ENCODE peak calls at places on chromosomes 2 and 18, in five cellular contexts. H, V, X, U and A are unnamed samples.

GRCh38 chr18:55401638-55402191 is 186.3 kb downstream of the TCF4 start:
- DNase-seq in H (no peak), V (peak; percentile 56), X (no peak), U (no peak), A (peak; percentile 51)

GRCh38 chr18:54958711-54959625 is at the start of gene CCDC68:
- DNase-seq in H (no peak), V (peak; percentile 60), X (no peak), U (no peak), A (no peak)

GRCh38 chr2:192749606-192750200 is 555.0 kb upstream of the TMEFF2 start:
- DNase-seq in H (no peak), V (no peak), X (peak; percentile 2), U (no peak), A (no peak)

GRCh38 chr2:75582840-75583239 is 22.1 kb upstream of the EVA1A start:
- DNase-seq in H (no peak), V (no peak), X (peak; percentile 31), U (no peak), A (no peak)

GRCh38 chr18:21706386-21706865 is 1.9 kb upstream of the ABHD3 start:
- DNase-seq in H (no peak), V (no peak), X (no peak), U (no peak), A (no peak)

GRCh38 chr2:181275643-181276070 is 181.5 kb upstream of the ITGA4 start:
- DNase-seq in H (no peak), V (peak; percentile 13), X (no peak), U (no peak), A (no peak)

GRCh38 chr2:129296401-129297343 is 682.8 kb upstream of the RAB6C start:
- DNase-seq in H (no peak), V (no peak), X (no peak), U (no peak), A (no peak)

GRCh38 chr18:54392621-54393023 is 34.9 kb downstream of the C18orf54 start:
- DNase-seq in H (peak; percentile 25), V (no peak), X (peak; percentile 44), U (no peak), A (peak; percentile 27)

GRCh38 chr2:208643145-208643544 is 236.6 kb downstream of the PTH2R start:
- DNase-seq in H (no peak), V (no peak), X (no peak), U (no peak), A (no peak)

GRCh38 chr2:192487636-192488035 is 292.9 kb upstream of the TMEFF2 start:
- DNase-seq in H (no peak), V (no peak), X (no peak), U (no peak), A (no peak)

GRCh38 chr18:23207191-23207955 is 72.1 kb downstream of the CABLES1 start:
- DNase-seq in H (no peak), V (no peak), X (no peak), U (no peak), A (no peak)

GRCh38 chr2:99735753-99736152 is 245.9 kb upstream of the REV1 start:
- DNase-seq in H (no peak), V (no peak), X (no peak), U (no peak), A (no peak)

GRCh38 chr18:53509886-53510285 is 714.6 kb downstream of the MBD2 start:
- DNase-seq in H (no peak), V (no peak), X (no peak), U (no peak), A (no peak)

GRCh38 chr18:5467666-5468065 is 76.1 kb downstream of the EPB41L3 start:
- DNase-seq in H (no peak), V (no peak), X (no peak), U (no peak), A (no peak)

GRCh38 chr18:79606621-79607331 is 72.8 kb upstream of the CTDP1 start:
- DNase-seq in H (no peak), V (no peak), X (no peak), U (peak; percentile 52), A (no peak)

GRCh38 chr18:77597726-77598125 is 348.1 kb downstream of the GALR1 start:
- DNase-seq in H (no peak), V (no peak), X (no peak), U (no peak), A (no peak)

GRCh38 chr2:28447943-28448737 is 47.7 kb upstream of the PLB1 start:
- DNase-seq in H (peak; percentile 68), V (no peak), X (peak; percentile 84), U (no peak), A (no peak)

GRCh38 chr2:169363027-169363569 is 764 bp upstream of the LRP2 start:
- DNase-seq in H (no peak), V (no peak), X (no peak), U (no peak), A (no peak)

GRCh38 chr2:169363570-169364150 is 1.3 kb upstream of the LRP2 start:
- DNase-seq in H (no peak), V (peak; percentile 47), X (peak; percentile 1), U (peak; percentile 66), A (peak; percentile 45)

GRCh38 chr2:169361706-169362345 is 508 bp downstream of the LRP2 start:
- DNase-seq in H (no peak), V (peak; percentile 54), X (peak; percentile 4), U (no peak), A (peak; percentile 69)

GRCh38 chr2:169360984-169361705 is 1.2 kb downstream of the LRP2 start:
- DNase-seq in H (no peak), V (peak; percentile 52), X (no peak), U (no peak), A (peak; percentile 35)

DNA sequence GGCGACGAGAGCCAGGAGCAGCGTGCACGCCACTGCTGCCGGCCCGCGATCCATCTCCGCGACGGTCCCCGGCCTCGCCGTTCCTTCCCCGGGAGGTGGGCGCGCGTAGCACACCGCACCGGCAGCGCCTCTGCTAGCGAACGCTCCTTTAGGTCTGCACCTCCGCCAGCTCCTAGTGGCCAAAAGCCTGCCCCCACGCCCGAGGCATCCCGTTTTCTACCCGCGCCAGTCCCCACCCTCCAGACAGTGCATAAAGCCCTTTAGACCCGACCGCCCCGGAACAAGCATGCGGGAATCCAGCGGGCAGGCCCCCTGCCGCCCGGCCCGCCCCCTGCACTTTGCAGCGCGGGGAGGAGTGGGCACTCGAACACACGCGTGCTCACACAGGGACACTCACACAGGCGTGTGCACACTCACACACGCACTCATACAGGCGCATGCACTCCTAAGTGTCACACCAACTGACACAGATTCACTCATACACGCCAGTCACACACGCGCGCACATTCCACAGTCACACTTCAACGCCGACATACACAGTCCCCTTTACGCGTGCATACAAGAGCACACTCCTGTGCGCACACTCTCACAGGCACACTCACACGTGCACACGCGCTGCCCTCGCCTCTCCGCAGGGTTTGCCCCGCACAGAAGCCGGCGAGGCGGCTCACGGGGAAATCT is at the start of gene LRP2:
- DNase-seq in H (no peak), V (peak; percentile 45), X (peak; percentile 2), U (no peak), A (peak; percentile 55)
- TF ChIP-seq CTCF in H (no peak), V (no peak), X (no peak), U (no peak), A (no peak)

DNA sequence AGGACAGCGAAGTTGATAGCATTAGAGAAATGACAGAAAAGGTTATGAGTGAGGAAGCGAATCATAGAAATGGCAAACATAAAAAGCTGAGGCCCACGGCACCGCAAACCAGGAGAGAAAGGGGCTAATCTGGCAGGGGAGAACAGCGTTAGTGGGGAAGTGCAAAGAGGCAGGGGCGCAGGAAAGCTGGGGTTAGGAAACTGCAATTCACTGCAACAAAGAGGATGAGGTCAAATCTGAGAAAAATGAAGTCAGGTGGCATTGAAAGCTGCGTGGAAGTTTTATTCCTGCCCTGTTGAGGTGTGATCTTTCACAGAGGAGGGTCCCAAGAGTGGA is 644 bp upstream of the ABI2 start:
- DNase-seq in H (no peak), V (peak; percentile 18), X (no peak), U (no peak), A (no peak)
- TF ChIP-seq CTCF in H (no peak), V (no peak), X (no peak), U (no peak), A (no peak)

GRCh38 chr2:219003267-219003634 is 10.0 kb upstream of the CRYBA2 start:
- DNase-seq in H (no peak), V (no peak), X (no peak), U (no peak), A (no peak)

GRCh38 chr2:219003979-219004378 is 10.8 kb upstream of the CRYBA2 start:
- DNase-seq in H (no peak), V (no peak), X (no peak), U (no peak), A (no peak)

GRCh38 chr2:219001577-219002394 is 8.6 kb upstream of the CRYBA2 start:
- DNase-seq in H (no peak), V (peak; percentile 63), X (peak; percentile 72), U (no peak), A (peak; percentile 30)

GRCh38 chr2:219001100-219001576 is 7.9 kb upstream of the CRYBA2 start:
- DNase-seq in H (no peak), V (no peak), X (no peak), U (no peak), A (no peak)

GRCh38 chr2:219002395-219003266 is 9.4 kb upstream of the CRYBA2 start:
- DNase-seq in H (no peak), V (peak; percentile 95), X (peak; percentile 40), U (no peak), A (peak; percentile 82)
- TF ChIP-seq CTCF in H (peak; percentile 9), V (peak; percentile 29), X (peak; percentile 38), U (no peak), A (peak; percentile 41)

GRCh38 chr18:2906522-2907458 is 60.0 kb downstream of the EMILIN2 start:
- DNase-seq in H (no peak), V (peak; percentile 54), X (no peak), U (no peak), A (peak; percentile 58)
- TF ChIP-seq CTCF in H (peak; percentile 25), V (no peak), X (no peak), U (no peak), A (no peak)

GRCh38 chr18:69843047-69843446 is 104.6 kb downstream of the CD226 start:
- DNase-seq in H (no peak), V (no peak), X (no peak), U (no peak), A (no peak)
- TF ChIP-seq CTCF in H (no peak), V (no peak), X (no peak), U (no peak), A (no peak)

DNA sequence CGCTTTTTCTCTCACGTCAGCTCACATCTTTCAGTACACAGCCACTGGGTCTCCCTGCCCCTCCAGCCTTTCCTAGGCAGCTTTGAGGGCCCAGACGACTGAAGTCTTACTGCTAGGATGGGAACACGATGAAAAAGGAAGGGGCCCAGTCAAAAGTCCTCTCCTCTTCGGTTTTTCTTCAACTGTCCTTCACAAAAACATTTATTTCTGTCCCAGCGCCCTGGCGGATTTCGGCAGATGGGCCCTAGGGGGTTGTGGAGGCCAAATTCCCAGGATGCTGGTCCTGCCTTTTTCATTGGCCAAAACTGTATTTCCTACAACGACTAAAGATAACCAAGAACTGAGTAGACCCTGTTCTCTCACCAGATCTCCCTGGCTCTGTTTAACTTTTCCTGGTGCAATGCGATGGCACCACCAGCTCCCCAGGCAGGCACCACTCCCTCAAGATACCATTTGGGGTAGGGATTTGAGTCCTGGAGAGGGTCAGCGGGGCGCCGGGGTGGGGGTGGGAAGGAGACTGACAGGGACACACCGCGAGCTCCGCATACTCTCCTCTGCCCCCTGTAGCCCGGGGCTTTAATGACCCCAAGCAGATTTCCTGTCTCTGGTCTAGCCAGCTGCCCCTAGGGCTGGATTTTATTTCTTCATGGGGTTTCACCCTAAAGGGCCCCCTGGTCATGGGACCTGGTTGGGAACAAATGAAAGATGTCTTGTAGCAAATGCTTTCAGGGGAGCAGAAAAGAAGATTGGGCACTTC is 7.4 kb downstream of the SIX2 start:
- DNase-seq in H (no peak), V (peak; percentile 61), X (no peak), U (no peak), A (no peak)
- TF ChIP-seq CTCF in H (no peak), V (no peak), X (no peak), U (no peak), A (no peak)